ENCODE peak calls at places on chromosome 9, in nine cellular contexts. K is osteocyte, I is pancreas, J is neural crest cell, S is NAMALWA, G is type B pancreatic cell, E is NCI-H2171, U is Calu3, R is T-helper 9 cell. O is an unnamed sample.

GRCh38 chr9:27247756-27248155 is 49.2 kb downstream of the EQTN start:
- DNase-seq in K (no peak), I (no peak), J (peak; percentile 28), S (peak; percentile 65), G (no peak), E (peak; percentile 14), U (peak; percentile 63), R (no peak), O (peak; percentile 1)

GRCh38 chr9:74570879-74571512 is 73.9 kb downstream of the RORB start:
- DNase-seq in K (no peak), I (no peak), J (peak; percentile 21), S (peak; percentile 55), G (no peak), E (no peak), U (peak; percentile 8), R (no peak), O (peak; percentile 28)

GRCh38 chr9:37156781-37157356 is 36.5 kb downstream of the ZCCHC7 start:
- DNase-seq in K (no peak), I (no peak), J (no peak), S (no peak), G (no peak), E (no peak), U (no peak), R (no peak), O (no peak)

GRCh38 chr9:5186416-5187169 is 1.2 kb upstream of the INSL6 start:
- DNase-seq in K (no peak), I (peak; percentile 22), J (peak; percentile 19), S (peak; percentile 47), G (no peak), E (peak; percentile 40), U (peak; percentile 49), R (peak; percentile 37), O (peak; percentile 79)

GRCh38 chr9:97502984-97503861 is 1.8 kb downstream of the TMOD1 start:
- DNase-seq in K (no peak), I (no peak), J (no peak), S (no peak), G (no peak), E (no peak), U (no peak), R (no peak), O (no peak)

GRCh38 chr9:138073808-138074207 is 196.2 kb downstream of the CACNA1B start:
- DNase-seq in K (peak; percentile 63), I (no peak), J (no peak), S (no peak), G (peak; percentile 55), E (no peak), U (no peak), R (no peak), O (no peak)

GRCh38 chr9:131525643-131526565 is 5.2 kb downstream of the UCK1 start:
- DNase-seq in K (no peak), I (no peak), J (no peak), S (no peak), G (no peak), E (no peak), U (no peak), R (no peak), O (no peak)

GRCh38 chr9:26034776-26035175 is 356.5 kb upstream of the TUSC1 start:
- DNase-seq in K (no peak), I (no peak), J (no peak), S (no peak), G (no peak), E (no peak), U (no peak), R (no peak), O (peak; percentile 75)

GRCh38 chr9:89576404-89576824 is 28.4 kb upstream of the GADD45G start:
- DNase-seq in K (no peak), I (no peak), J (no peak), S (peak; percentile 61), G (no peak), E (no peak), U (no peak), R (no peak), O (no peak)

GRCh38 chr9:68426755-68427154 is 70.3 kb downstream of the PGM5 start:
- DNase-seq in K (no peak), I (no peak), J (no peak), S (no peak), G (no peak), E (no peak), U (no peak), R (no peak), O (no peak)

GRCh38 chr9:99253772-99254431 is 31.8 kb downstream of the SEC61B start:
- DNase-seq in K (no peak), I (no peak), J (no peak), S (peak; percentile 67), G (no peak), E (no peak), U (no peak), R (no peak), O (peak; percentile 19)

GRCh38 chr9:125119643-125120286 is 23.6 kb downstream of the SCAI start:
- DNase-seq in K (peak; percentile 15), I (no peak), J (no peak), S (no peak), G (no peak), E (no peak), U (no peak), R (no peak), O (peak; percentile 35)

GRCh38 chr9:100322954-100323536 is 29.7 kb downstream of the TEX10 start:
- DNase-seq in K (no peak), I (no peak), J (peak; percentile 44), S (peak; percentile 71), G (no peak), E (no peak), U (peak; percentile 2), R (peak; percentile 5), O (peak; percentile 42)

GRCh38 chr9:91900057-91900816 is 49.8 kb downstream of the ROR2 start:
- DNase-seq in K (no peak), I (no peak), J (no peak), S (no peak), G (no peak), E (no peak), U (no peak), R (no peak), O (no peak)

GRCh38 chr9:109143881-109144562 is 23.0 kb downstream of the FRRS1L start:
- DNase-seq in K (no peak), I (no peak), J (no peak), S (peak; percentile 64), G (no peak), E (no peak), U (peak; percentile 25), R (no peak), O (peak; percentile 8)

GRCh38 chr9:97176206-97176605 is 131.3 kb upstream of the CCDC180 start:
- DNase-seq in K (no peak), I (no peak), J (no peak), S (no peak), G (no peak), E (peak; percentile 63), U (no peak), R (no peak), O (no peak)

GRCh38 chr9:134706522-134706921 is 64.9 kb downstream of the COL5A1 start:
- DNase-seq in K (no peak), I (no peak), J (no peak), S (no peak), G (no peak), E (no peak), U (no peak), R (no peak), O (no peak)

GRCh38 chr9:95336281-95336680 is 18.8 kb upstream of the FANCC start:
- DNase-seq in K (peak; percentile 57), I (no peak), J (peak; percentile 18), S (peak; percentile 19), G (no peak), E (no peak), U (peak; percentile 4), R (no peak), O (no peak)

GRCh38 chr9:124079176-124079925 is 67.8 kb downstream of the LHX2 start:
- DNase-seq in K (no peak), I (no peak), J (no peak), S (no peak), G (no peak), E (peak; percentile 88), U (no peak), R (no peak), O (peak; percentile 90)

GRCh38 chr9:69932901-69933300 is 110.7 kb upstream of the MAMDC2 start:
- DNase-seq in K (no peak), I (no peak), J (peak; percentile 41), S (peak; percentile 45), G (no peak), E (no peak), U (peak; percentile 17), R (no peak), O (peak; percentile 51)

GRCh38 chr9:99445377-99445891 is 223.4 kb downstream of the SEC61B start:
- DNase-seq in K (no peak), I (no peak), J (no peak), S (no peak), G (no peak), E (no peak), U (no peak), R (no peak), O (peak; percentile 96)

GRCh38 chr9:124437086-124437485 is 13.2 kb upstream of the ADGRD2 start:
- DNase-seq in K (no peak), I (no peak), J (no peak), S (no peak), G (no peak), E (no peak), U (no peak), R (no peak), O (no peak)

GRCh38 chr9:14428781-14429230 is 114.9 kb upstream of the NFIB start:
- DNase-seq in K (peak; percentile 90), I (peak; percentile 30), J (peak; percentile 87), S (peak; percentile 67), G (peak; percentile 82), E (peak; percentile 63), U (peak; percentile 63), R (peak; percentile 19), O (peak; percentile 88)

GRCh38 chr9:128254855-128255759 is 20.7 kb downstream of the GOLGA2 start:
- DNase-seq in K (peak; percentile 91), I (no peak), J (peak; percentile 82), S (peak; percentile 63), G (no peak), E (peak; percentile 37), U (peak; percentile 62), R (peak; percentile 50), O (peak; percentile 48)

GRCh38 chr9:85157763-85158162 is 488.2 kb downstream of the NTRK2 start:
- DNase-seq in K (no peak), I (no peak), J (no peak), S (no peak), G (no peak), E (no peak), U (no peak), R (no peak), O (no peak)

GRCh38 chr9:32928145-32928763 is 73.2 kb downstream of the APTX start:
- DNase-seq in K (no peak), I (no peak), J (no peak), S (no peak), G (no peak), E (no peak), U (peak; percentile 47), R (no peak), O (peak; percentile 66)

GRCh38 chr9:94161673-94162072 is 77.4 kb downstream of the PTPDC1 start:
- DNase-seq in K (no peak), I (no peak), J (no peak), S (no peak), G (no peak), E (no peak), U (no peak), R (no peak), O (no peak)

O was measured in trophoblast cell.